ENCODE peak calls at places on chromosomes 6 and 20, in seven cellular contexts. V is lung; Q is CD8-positive, alpha-beta T cell; O is GM13977; H is GM12865; J is WTC11; E is IMR-90. A is an unnamed sample.

GRCh38 chr20:58349586-58349985 is 39.4 kb upstream of the VAPB start:
- DNase-seq in V (no peak), Q (no peak), O (no peak), H (peak; percentile 11), J (no peak), E (peak; percentile 88), A (no peak)

GRCh38 chr6:167750956-167751358 is 75.8 kb upstream of the AFDN start:
- DNase-seq in V (peak; percentile 91), Q (no peak), O (no peak), H (no peak), J (peak; percentile 38), E (no peak), A (peak; percentile 90)

GRCh38 chr20:51372966-51373365 is 169.6 kb downstream of the NFATC2 start:
- DNase-seq in V (no peak), Q (no peak), O (no peak), H (no peak), J (no peak), E (no peak), A (no peak)

GRCh38 chr6:9397981-9398559 is 962.7 kb upstream of the SLC35B3 start:
- DNase-seq in V (peak; percentile 67), Q (no peak), O (no peak), H (no peak), J (no peak), E (no peak), A (peak; percentile 43)

GRCh38 chr6:131894735-131895424 is 56.3 kb downstream of the CCN2 start:
- DNase-seq in V (no peak), Q (no peak), O (no peak), H (peak; percentile 9), J (no peak), E (no peak), A (no peak)

GRCh38 chr20:50724851-50725721 is 6.3 kb upstream of the PARD6B start:
- DNase-seq in V (peak; percentile 73), Q (no peak), O (no peak), H (peak; percentile 22), J (peak; percentile 25), E (peak; percentile 96), A (peak; percentile 69)

GRCh38 chr20:49558826-49559225 is 9.1 kb downstream of the PTGIS start:
- DNase-seq in V (no peak), Q (no peak), O (no peak), H (no peak), J (no peak), E (no peak), A (no peak)

GRCh38 chr20:18272451-18272850 is 15.9 kb upstream of the ZNF133 start:
- DNase-seq in V (no peak), Q (no peak), O (no peak), H (no peak), J (no peak), E (no peak), A (no peak)

GRCh38 chr6:21679761-21680265 is 86.3 kb downstream of the SOX4 start:
- DNase-seq in V (no peak), Q (no peak), O (no peak), H (no peak), J (no peak), E (peak; percentile 88), A (no peak)

GRCh38 chr20:62739581-62740285 is 31.1 kb downstream of the NTSR1 start:
- DNase-seq in V (no peak), Q (peak; percentile 34), O (no peak), H (peak; percentile 59), J (peak; percentile 13), E (no peak), A (peak; percentile 59)

GRCh38 chr6:85756982-85757381 is 114.3 kb upstream of the SYNCRIP start:
- DNase-seq in V (no peak), Q (no peak), O (no peak), H (peak; percentile 24), J (no peak), E (peak; percentile 44), A (no peak)

GRCh38 chr20:48175261-48175660 is 390.0 kb upstream of the SULF2 start:
- DNase-seq in V (no peak), Q (no peak), O (no peak), H (no peak), J (no peak), E (no peak), A (no peak)

GRCh38 chr20:21526776-21527175 is 12.9 kb upstream of the NKX2-2 start:
- DNase-seq in V (no peak), Q (no peak), O (no peak), H (no peak), J (no peak), E (no peak), A (no peak)

GRCh38 chr20:21527908-21528307 is 14.0 kb upstream of the NKX2-2 start:
- DNase-seq in V (no peak), Q (no peak), O (no peak), H (no peak), J (no peak), E (no peak), A (no peak)

GRCh38 chr20:21534453-21534852 is 20.6 kb upstream of the NKX2-2 start:
- DNase-seq in V (peak; percentile 54), Q (no peak), O (no peak), H (no peak), J (no peak), E (no peak), A (no peak)

GRCh38 chr20:21528870-21529269 is 15.0 kb upstream of the NKX2-2 start:
- DNase-seq in V (no peak), Q (no peak), O (no peak), H (no peak), J (no peak), E (no peak), A (no peak)

DNA sequence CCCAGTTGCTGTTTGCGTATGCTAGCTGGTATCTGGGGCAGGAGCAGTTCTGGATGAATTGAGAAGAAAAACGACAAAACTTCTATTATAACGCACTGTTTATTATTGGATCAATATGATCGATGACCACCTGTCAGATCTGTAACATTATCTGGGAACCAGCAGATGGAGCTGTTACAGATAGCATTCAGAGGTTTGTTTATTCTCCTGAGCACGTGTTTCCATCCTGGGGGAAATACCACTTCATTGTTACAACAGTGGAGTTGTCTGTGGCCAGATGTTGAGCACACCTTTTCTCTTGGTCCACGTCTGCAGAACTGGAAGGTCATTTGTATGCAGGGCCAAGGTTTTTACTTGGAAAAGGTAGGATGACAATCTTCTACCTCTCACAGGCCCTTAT is 16.0 kb upstream of the NKX2-2 start:
- DNase-seq in V (no peak), Q (no peak), O (peak; percentile 56), H (peak; percentile 27), J (no peak), E (no peak), A (no peak)
- TF ChIP-seq CTCF in V (no peak), Q (peak; percentile 44), O (peak; percentile 44), H (peak; percentile 41), J (peak; percentile 25), E (no peak), A (no peak)

GRCh38 chr6:3887150-3887700 is 38.1 kb downstream of the FAM50B start:
- DNase-seq in V (no peak), Q (no peak), O (peak; percentile 15), H (peak; percentile 16), J (no peak), E (peak; percentile 54), A (peak; percentile 24)

GRCh38 chr6:3888153-3888957 is 39.2 kb downstream of the FAM50B start:
- DNase-seq in V (no peak), Q (no peak), O (no peak), H (no peak), J (no peak), E (no peak), A (no peak)

GRCh38 chr6:3882865-3883264 is 33.7 kb downstream of the FAM50B start:
- DNase-seq in V (no peak), Q (no peak), O (no peak), H (no peak), J (no peak), E (peak; percentile 72), A (no peak)

GRCh38 chr6:3884007-3884745 is 35.0 kb downstream of the FAM50B start:
- DNase-seq in V (no peak), Q (no peak), O (no peak), H (no peak), J (no peak), E (peak; percentile 83), A (no peak)

DNA sequence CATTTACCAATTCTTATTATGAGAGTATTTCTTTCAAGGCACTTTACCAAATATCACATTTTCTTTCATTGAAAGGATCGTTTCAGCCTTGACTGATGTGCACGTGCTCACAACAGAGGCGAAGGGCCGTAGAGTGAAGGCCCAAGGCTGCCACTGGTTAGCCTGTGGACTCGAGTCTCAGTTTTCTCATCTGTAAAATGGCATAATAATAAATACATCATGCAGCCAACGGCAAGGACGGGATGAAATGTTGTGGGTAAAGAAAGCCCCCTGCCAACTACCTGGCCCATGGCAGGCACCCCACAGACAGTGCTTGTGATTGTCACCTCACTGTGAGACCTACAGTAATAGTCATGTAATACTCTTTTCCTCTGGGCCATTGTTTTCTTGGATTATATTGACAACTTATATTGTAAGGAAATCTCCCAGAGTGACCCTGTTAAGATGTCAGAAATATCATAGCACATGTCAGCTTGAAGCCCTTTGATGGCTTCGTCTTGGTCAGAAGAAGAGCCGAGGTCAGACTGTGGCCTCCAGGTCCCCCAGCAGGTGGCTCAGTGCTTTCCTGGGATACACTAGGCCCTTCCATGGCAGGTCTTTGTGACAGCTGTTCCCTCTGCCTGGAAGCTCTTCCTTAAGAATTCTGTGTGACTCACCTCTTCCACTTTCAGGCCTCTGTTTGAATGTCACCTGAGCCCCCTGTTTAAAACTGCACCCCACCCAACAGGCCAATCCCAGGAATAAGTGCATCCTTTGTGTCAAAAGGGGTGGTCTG is 36.3 kb downstream of the FAM50B start:
- DNase-seq in V (no peak), Q (no peak), O (no peak), H (peak; percentile 7), J (no peak), E (no peak), A (peak; percentile 30)
- TF ChIP-seq CTCF in V (no peak), Q (no peak), O (no peak), H (peak; percentile 14), J (no peak), E (no peak), A (no peak)

GRCh38 chr6:79586548-79586947 is 44.6 kb upstream of the SH3BGRL2 start:
- DNase-seq in V (no peak), Q (no peak), O (no peak), H (no peak), J (no peak), E (peak; percentile 45), A (no peak)
- TF ChIP-seq CTCF in V (no peak), Q (no peak), O (no peak), H (peak; percentile 39), J (peak; percentile 38), E (peak; percentile 35), A (peak; percentile 45)

GRCh38 chr6:74574794-74575193 is 631.1 kb downstream of the COL12A1 start:
- DNase-seq in V (no peak), Q (no peak), O (no peak), H (peak; percentile 25), J (no peak), E (peak; percentile 58), A (peak; percentile 18)
- TF ChIP-seq CTCF in V (no peak), Q (no peak), O (peak; percentile 43), H (peak; percentile 31), J (peak; percentile 58), E (peak; percentile 56), A (peak; percentile 71)

GRCh38 chr6:163876391-163876790 is 461.9 kb downstream of the QKI start:
- DNase-seq in V (no peak), Q (no peak), O (no peak), H (no peak), J (no peak), E (peak; percentile 57), A (no peak)
- TF ChIP-seq CTCF in V (no peak), Q (no peak), O (no peak), H (no peak), J (no peak), E (no peak), A (no peak)

GRCh38 chr6:31042801-31043200 is 32.5 kb downstream of the MUC22 start:
- DNase-seq in V (peak; percentile 73), Q (peak; percentile 4), O (no peak), H (peak; percentile 49), J (peak; percentile 72), E (peak; percentile 50), A (peak; percentile 82)
- TF ChIP-seq CTCF in V (peak; percentile 27), Q (no peak), O (peak; percentile 45), H (peak; percentile 57), J (peak; percentile 54), E (peak; percentile 59), A (peak; percentile 85)